ENCODE peak calls at places on chromosomes 11 and 22, in ten cellular contexts. T is MM.1S, D is right cardiac atrium, N is adipocyte, L is NT2/D1, B is pancreas, Y is NB4, R is lower leg skin, J is neuronal stem cell, G is heart right ventricle. V is an unnamed sample.

GRCh38 chr11:111413849-111414248 is 34.8 kb upstream of the POU2AF1 start:
- DNase-seq in D (no peak), J (no peak), L (no peak), T (no peak), B (no peak), G (no peak), Y (no peak), R (no peak), N (no peak), V (no peak)

GRCh38 chr11:70667767-70668166 is 269.4 kb downstream of the CTTN start:
- DNase-seq in B (no peak), G (no peak), J (no peak), L (no peak), D (no peak), R (no peak), Y (no peak), T (no peak), N (no peak), V (no peak)

GRCh38 chr11:134359646-134360045 is 27.9 kb downstream of the GLB1L2 start:
- DNase-seq in R (no peak), T (no peak), J (no peak), B (no peak), D (no peak), L (no peak), Y (no peak), N (no peak), G (no peak), V (no peak)

GRCh38 chr22:46083383-46084350 is 66.7 kb upstream of the PPARA start:
- DNase-seq in J (no peak), R (no peak), T (no peak), G (no peak), Y (no peak), N (no peak), D (peak; percentile 20), L (no peak), B (no peak), V (no peak)

GRCh38 chr11:17692006-17692405 is 27.4 kb upstream of the MYOD1 start:
- DNase-seq in D (no peak), Y (no peak), G (no peak), J (no peak), L (no peak), B (no peak), N (no peak), T (no peak), R (no peak), V (no peak)

GRCh38 chr22:37747715-37748100 is 50.9 kb downstream of the TRIOBP start:
- DNase-seq in D (no peak), L (no peak), B (no peak), T (no peak), J (no peak), Y (no peak), G (no peak), R (no peak), N (no peak), V (no peak)

GRCh38 chr11:64558869-64559268 is 32.2 kb upstream of the SLC22A12 start:
- DNase-seq in R (no peak), T (no peak), L (no peak), N (no peak), J (no peak), D (no peak), G (no peak), B (no peak), Y (no peak), V (no peak)

GRCh38 chr11:63445720-63446119 is 45.2 kb downstream of the PLAAT5 start:
- DNase-seq in D (no peak), L (no peak), R (no peak), T (no peak), J (no peak), G (no peak), N (no peak), Y (peak; percentile 26), B (no peak), V (no peak)

DNA sequence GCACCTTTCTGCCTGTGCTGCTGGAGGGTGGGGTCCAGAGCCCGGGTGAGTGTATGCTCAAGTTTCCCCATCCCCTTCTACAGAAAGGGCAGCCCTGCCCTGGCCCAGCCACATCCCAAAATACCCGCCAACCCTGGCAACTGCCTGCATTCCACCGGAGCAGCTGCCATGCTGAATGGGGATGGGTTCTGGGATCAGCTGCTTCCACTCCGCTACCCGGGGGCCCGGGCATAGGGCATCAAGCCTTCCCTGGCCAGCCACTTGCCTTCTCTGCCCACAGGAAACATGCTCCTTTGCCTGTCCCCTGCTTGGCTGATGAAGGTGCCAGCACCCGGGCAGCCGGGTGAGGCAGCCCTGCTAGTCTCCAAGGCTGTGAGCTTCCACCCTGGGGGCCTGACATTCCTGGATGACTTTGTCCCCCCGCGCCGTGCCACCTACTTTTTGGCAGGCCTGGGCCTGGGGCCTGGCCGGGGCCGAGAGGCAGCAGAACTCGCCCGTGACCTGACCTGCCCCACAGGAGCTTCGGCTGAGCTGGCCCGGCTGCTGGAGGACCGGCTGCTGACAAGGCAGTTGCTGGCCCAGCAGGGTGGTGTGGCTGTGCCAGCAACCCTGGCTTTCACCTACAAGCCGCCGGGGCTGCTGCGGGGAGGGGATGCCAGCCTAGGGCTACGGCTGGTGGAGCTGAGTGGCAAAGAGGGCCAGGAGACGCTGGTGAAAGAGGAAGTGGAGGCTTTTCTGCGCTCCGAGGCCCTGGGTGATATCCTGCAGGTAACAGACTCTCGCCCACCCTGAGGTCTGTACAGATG is 3.2 kb downstream of the CARNS1 start:
- DNase-seq in Y (no peak), J (no peak), D (peak; percentile 44), N (no peak), G (peak; percentile 59), B (peak; percentile 55), T (peak; percentile 43), L (no peak), R (no peak), V (no peak)
- H3K4me3 ChIP-seq in Y (no peak overlapping the region), J (no peak overlapping the region), D (no peak overlapping the region), N (no peak overlapping the region), G (peak overlapping the region; percentile 14), B (no peak overlapping the region), T (no peak overlapping the region), L (no peak overlapping the region), R (no peak overlapping the region), V (no peak overlapping the region)

DNA sequence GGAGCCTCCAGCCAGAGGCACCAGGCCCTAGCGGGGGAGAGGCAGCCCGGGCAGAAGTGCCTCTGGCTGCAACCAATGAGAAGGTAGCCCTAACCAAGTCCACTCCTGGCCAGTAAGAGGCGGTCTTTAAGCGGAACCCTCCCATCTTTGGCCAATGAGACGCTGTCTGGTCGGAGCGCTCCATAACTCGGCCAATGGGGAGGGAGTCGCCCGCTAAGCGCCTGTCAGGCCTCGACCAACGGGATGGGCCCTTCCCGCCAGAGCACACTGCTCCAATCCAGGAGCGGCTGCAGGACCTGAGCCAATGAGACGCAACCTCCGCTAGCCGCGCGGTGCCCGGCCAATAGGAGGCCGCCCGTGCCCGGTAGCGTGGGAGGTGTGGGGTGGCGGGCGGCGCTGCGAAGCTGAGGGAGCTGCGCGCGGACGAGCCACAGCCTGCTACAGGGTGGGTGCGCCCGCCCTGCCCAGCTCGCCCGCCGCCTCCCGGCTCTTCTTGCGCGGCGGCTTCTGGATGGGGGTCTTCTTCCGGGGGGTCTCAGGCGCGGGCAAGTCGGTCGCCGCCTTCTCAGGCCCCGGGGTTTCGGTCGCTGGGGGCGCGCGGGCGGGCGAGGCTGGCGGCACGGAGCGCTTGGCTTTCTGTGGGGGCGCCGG is 12.6 kb downstream of the SCARF2 start:
- DNase-seq in L (no peak), D (no peak), B (no peak), R (no peak), T (no peak), G (peak; percentile 81), J (no peak), Y (no peak), N (no peak), V (no peak)
- H3K4me3 ChIP-seq in L (no peak overlapping the region), D (peak overlapping the region; percentile 7), B (no peak overlapping the region), R (no peak overlapping the region), T (no peak overlapping the region), G (peak overlapping the region; percentile 52), J (no peak overlapping the region), Y (no peak overlapping the region), N (no peak overlapping the region), V (no peak overlapping the region)

DNA sequence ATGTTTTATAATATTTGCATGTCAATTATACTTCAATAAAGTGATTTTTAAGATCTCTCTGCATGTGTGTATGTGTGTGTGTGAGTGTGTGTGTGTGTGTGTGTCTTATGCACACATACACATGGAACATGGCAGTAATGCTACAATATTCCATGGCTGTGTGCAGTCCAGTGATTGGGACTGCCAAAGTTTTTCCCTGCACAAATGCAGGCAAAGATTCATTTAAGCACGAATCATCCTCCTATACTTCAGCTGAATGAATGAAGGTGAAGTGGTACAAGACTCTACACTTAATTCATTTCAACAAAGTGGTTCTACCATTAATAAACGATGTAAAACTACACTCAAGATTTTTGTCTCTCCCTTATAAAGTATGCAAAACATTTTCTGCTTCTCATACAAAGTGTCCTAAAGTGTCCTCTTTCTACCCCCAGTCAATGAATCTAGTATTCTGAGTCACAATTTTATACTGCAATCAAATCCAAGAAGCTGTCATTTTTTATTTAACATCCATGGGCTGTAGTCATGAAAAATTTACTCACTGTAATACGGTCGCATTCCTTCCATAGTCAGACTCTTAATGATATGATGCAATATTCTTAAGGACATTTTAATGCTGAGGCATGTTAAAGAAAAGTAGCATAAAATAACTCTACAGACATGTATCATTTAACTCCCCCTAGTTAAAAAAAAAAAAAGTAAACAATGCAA is 132.4 kb downstream of the TTC28 start:
- DNase-seq in B (no peak), N (peak; percentile 87), R (no peak), L (no peak), J (no peak), Y (no peak), G (no peak), D (no peak), T (no peak), V (no peak)
- H3K4me3 ChIP-seq in B (no peak overlapping the region), N (peak overlapping the region; percentile 49), R (no peak overlapping the region), L (no peak overlapping the region), J (no peak overlapping the region), Y (no peak overlapping the region), G (no peak overlapping the region), D (no peak overlapping the region), T (no peak overlapping the region), V (no peak overlapping the region)

GRCh38 chr11:65931773-65932557 is 12.7 kb downstream of the DRAP1 start:
- DNase-seq in J (no peak), R (no peak), L (no peak), T (no peak), B (no peak), G (no peak), D (no peak), Y (no peak), N (no peak), V (no peak)

GRCh38 chr11:65928667-65929066 is 9.4 kb downstream of the DRAP1 start:
- DNase-seq in T (peak; percentile 50), Y (no peak), G (no peak), D (no peak), N (no peak), L (no peak), J (no peak), B (no peak), R (no peak), V (no peak)

GRCh38 chr11:65925397-65925796 is 6.2 kb downstream of the DRAP1 start:
- DNase-seq in J (no peak), G (no peak), L (no peak), D (no peak), N (no peak), R (no peak), Y (no peak), B (no peak), T (no peak), V (no peak)

GRCh38 chr11:65932558-65932919 is 12.7 kb upstream of the TSGA10IP start:
- DNase-seq in T (no peak), Y (peak; percentile 35), N (peak; percentile 21), J (no peak), B (no peak), G (no peak), R (no peak), D (no peak), L (no peak), V (no peak)

DNA sequence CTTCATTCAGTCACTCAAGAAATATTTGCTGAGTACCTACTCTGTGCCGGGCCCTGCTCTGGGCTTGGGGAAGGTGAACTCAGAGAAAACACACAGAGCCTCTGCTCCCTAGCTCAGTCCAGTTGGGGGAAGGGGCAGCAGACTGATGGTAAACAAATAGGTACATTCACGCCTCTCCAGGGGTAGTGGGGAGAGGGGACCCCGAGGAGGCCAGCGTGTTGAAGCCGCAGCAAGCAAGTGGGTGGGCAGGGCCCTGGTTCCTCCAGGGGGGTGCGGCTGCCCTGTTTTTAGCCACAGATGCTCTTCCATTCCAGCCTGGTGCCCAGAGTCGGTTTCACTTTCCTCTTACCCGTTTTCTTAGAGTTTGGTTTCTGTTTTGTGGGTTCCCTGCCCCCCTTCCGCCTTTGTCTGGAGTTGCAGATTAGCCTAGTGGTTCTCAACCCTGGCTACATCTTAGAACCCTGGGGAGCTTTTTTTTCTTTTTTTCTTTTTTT is 8.7 kb downstream of the DRAP1 start:
- DNase-seq in G (peak; percentile 33), L (no peak), D (no peak), B (no peak), N (no peak), J (no peak), R (no peak), T (peak; percentile 94), Y (peak; percentile 50), V (no peak)
- H3K4me3 ChIP-seq in G (no peak overlapping the region), L (no peak overlapping the region), D (no peak overlapping the region), B (no peak overlapping the region), N (no peak overlapping the region), J (no peak overlapping the region), R (no peak overlapping the region), T (peak overlapping the region; percentile 37), Y (no peak overlapping the region), V (no peak overlapping the region)